ENCODE peak calls at places on chromosomes 16 and 17, in four cellular contexts. K is mesendoderm, G is mammary epithelial cell, V is K562. M is an unnamed sample.

GRCh38 chr16:87392823-87393679 is 915 bp downstream of the MAP1LC3B start:
- DNase-seq in K (peak), G (peak), V (no peak), M (peak)

GRCh38 chr17:19020016-19020415 is 15.5 kb upstream of the FAM83G start:
- DNase-seq in K (no peak), G (no peak), V (no peak), M (no peak)

GRCh38 chr17:80187493-80187892 is 17.7 kb downstream of the CARD14 start:
- DNase-seq in K (no peak), G (peak), V (peak), M (no peak)

GRCh38 chr17:78973792-78974520 is 5.8 kb downstream of the LGALS3BP start:
- DNase-seq in K (no peak), G (no peak), V (no peak), M (no peak)

GRCh38 chr16:4702466-4702808 is 9.1 kb downstream of the NUDT16L1 start:
- DNase-seq in K (no peak), G (no peak), V (no peak), M (no peak)

GRCh38 chr16:9706217-9706616 is 476.0 kb downstream of the GRIN2A start:
- DNase-seq in K (no peak), G (peak), V (no peak), M (no peak)

GRCh38 chr16:29658693-29659092 is 4.4 kb upstream of the SPN start:
- DNase-seq in K (no peak), G (no peak), V (no peak), M (no peak)

GRCh38 chr16:11232852-11233726 is 22.9 kb downstream of the SOCS1 start:
- DNase-seq in K (peak), G (no peak), V (peak), M (no peak)

GRCh38 chr17:4604111-4604644 is 19.8 kb downstream of the SMTNL2 start:
- DNase-seq in K (no peak), G (no peak), V (no peak), M (peak)

GRCh38 chr16:24208710-24209109 is 47.4 kb upstream of the CACNG3 start:
- DNase-seq in K (peak), G (no peak), V (no peak), M (no peak)

GRCh38 chr16:81616321-81617020 is 162.6 kb upstream of the PLCG2 start:
- DNase-seq in K (peak), G (no peak), V (no peak), M (peak)

DNA sequence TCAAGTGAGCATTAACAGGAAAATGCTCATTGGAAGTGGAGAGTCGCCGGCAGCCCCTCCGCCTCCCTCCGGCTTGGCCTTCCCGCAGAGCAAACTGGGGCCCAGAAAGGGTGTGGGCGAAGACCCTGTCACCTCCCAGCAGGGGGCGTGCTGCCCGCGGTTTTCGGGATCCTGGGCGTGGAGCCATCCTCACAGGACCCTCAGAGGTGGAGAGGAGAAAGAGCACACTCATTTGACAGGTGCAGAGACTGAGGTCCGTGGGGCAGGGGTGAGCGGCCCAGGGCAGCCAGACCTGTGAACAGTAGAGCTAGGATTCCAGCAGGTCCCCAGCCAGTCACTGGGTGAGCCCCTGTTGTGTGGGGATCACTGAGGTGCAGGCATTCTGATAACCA is 1002.9 kb downstream of the KCNJ18 start:
- DNase-seq in K (no peak), G (no peak), V (peak), M (no peak)
- H3K4me3 ChIP-seq in K (no peak), G (no peak), V (no peak), M (no peak)

GRCh38 chr17:76153640-76154039 is 12.6 kb upstream of the FOXJ1 start:
- DNase-seq in K (peak), G (no peak), V (no peak), M (peak)
- H3K9ac ChIP-seq in K (no peak), G (no peak), V (no peak), M (no peak)

GRCh38 chr17:32567086-32567485 is 80.3 kb downstream of the CDK5R1 start:
- DNase-seq in K (no peak), G (peak), V (no peak), M (no peak)

GRCh38 chr17:32566303-32566702 is 79.5 kb downstream of the CDK5R1 start:
- DNase-seq in K (no peak), G (no peak), V (no peak), M (no peak)

GRCh38 chr17:32565401-32565800 is 78.6 kb downstream of the CDK5R1 start:
- DNase-seq in K (no peak), G (no peak), V (no peak), M (no peak)

GRCh38 chr17:32563583-32563982 is 76.8 kb downstream of the CDK5R1 start:
- DNase-seq in K (no peak), G (no peak), V (no peak), M (no peak)

DNA sequence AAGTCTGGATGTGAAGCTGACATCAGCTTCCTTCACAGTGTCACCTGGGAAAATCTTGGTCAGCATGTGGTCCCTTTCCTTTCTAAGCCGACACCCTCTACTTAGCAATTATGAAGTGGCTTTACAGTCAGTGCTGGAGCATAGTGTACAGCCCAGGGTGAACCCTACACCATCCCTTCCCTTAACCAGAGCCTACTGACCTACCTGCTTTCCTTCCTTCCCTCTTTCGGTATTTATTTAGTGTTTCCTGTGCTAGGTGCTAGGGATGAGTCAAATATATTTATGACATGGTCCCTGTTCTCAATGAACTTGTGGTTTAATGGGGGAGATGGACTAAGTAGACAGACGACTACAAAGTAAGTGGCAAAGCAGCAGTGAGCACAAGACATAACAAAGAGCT is 77.5 kb downstream of the CDK5R1 start:
- DNase-seq in K (no peak), G (peak), V (no peak), M (no peak)
- H3K4me3 ChIP-seq in K (no peak), G (no peak), V (no peak), M (no peak)

DNA sequence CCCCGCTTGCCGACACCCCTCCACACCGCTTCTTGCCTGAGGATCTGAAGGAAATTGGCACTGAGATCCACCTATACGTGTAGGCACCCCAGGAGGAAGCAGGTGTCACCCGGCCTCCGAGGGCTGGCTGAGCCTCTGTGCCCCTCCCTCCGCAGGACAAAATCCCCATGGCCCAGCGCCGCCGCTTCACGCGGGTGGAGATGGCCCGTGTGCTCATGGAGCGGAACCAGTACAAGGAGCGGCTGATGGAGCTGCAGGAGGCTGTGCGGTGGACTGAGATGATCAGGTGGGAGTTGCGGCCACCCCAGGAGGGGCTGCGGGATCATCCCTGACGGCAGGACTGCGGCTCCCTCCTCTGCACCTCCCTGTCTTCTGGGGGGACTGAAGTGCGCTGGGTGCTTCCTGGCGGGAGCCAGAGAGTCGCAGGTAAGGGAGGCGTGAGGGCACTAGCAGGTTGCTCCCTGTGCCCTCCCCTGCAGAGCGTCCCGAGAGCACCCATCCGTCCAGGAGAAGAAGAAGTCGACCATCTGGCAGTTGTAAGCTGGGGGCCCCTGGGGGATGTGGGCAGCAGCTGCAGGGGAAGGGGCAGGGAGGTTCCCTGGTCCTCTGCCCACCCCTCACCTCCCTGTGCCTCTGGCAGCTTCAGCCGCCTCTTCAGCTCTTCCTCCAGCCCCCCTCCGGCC is 9.0 kb downstream of the NME3 start:
- DNase-seq in K (no peak), G (no peak), V (no peak), M (no peak)
- H3K9ac ChIP-seq in K (no peak), G (no peak), V (peak), M (no peak)